ENCODE peak calls at places on chromosomes 6 and 20, in seven cellular contexts. One of them, this sample, is unnamed.

GRCh38 chr6:130307752-130308361 is 58.0 kb upstream of the TMEM200A start:
- DNase-seq in mesendoderm: no peak
- DNase-seq in mesenchymal stem cell: peak; percentile 67
- DNase-seq in IMR-90: peak; percentile 91
- DNase-seq in H1: no peak
- DNase-seq in H9: no peak
- DNase-seq in trophoblast cell: no peak
- DNase-seq in this sample: no peak

GRCh38 chr6:95572098-95572497 is 5.2 kb upstream of the MANEA start:
- DNase-seq in mesendoderm: no peak
- DNase-seq in mesenchymal stem cell: no peak
- DNase-seq in IMR-90: no peak
- DNase-seq in H1: no peak
- DNase-seq in H9: no peak
- DNase-seq in trophoblast cell: no peak
- DNase-seq in this sample: no peak

GRCh38 chr6:105077592-105078463 is 102.0 kb downstream of the POPDC3 start:
- DNase-seq in mesendoderm: peak; percentile 54
- DNase-seq in mesenchymal stem cell: peak; percentile 69
- DNase-seq in IMR-90: peak; percentile 64
- DNase-seq in H1: no peak
- DNase-seq in H9: no peak
- DNase-seq in trophoblast cell: peak; percentile 74
- DNase-seq in this sample: peak; percentile 39

GRCh38 chr20:64193058-64193457 is 28.8 kb downstream of the MYT1 start:
- DNase-seq in mesendoderm: no peak
- DNase-seq in mesenchymal stem cell: no peak
- DNase-seq in IMR-90: no peak
- DNase-seq in H1: no peak
- DNase-seq in H9: no peak
- DNase-seq in trophoblast cell: no peak
- DNase-seq in this sample: no peak

GRCh38 chr6:111418971-111419693 is 63.9 kb downstream of the REV3L start:
- DNase-seq in mesendoderm: peak; percentile 11
- DNase-seq in mesenchymal stem cell: peak; percentile 52
- DNase-seq in IMR-90: peak; percentile 80
- DNase-seq in H1: no peak
- DNase-seq in H9: no peak
- DNase-seq in trophoblast cell: no peak
- DNase-seq in this sample: no peak

GRCh38 chr6:132220800-132221199 is 180.5 kb downstream of the MOXD1 start:
- DNase-seq in mesendoderm: no peak
- DNase-seq in mesenchymal stem cell: no peak
- DNase-seq in IMR-90: no peak
- DNase-seq in H1: no peak
- DNase-seq in H9: no peak
- DNase-seq in trophoblast cell: no peak
- DNase-seq in this sample: no peak

GRCh38 chr6:106716966-106717365 is 87.6 kb downstream of the QRSL1 start:
- DNase-seq in mesendoderm: no peak
- DNase-seq in mesenchymal stem cell: no peak
- DNase-seq in IMR-90: no peak
- DNase-seq in H1: no peak
- DNase-seq in H9: no peak
- DNase-seq in trophoblast cell: no peak
- DNase-seq in this sample: no peak

GRCh38 chr6:41093729-41094128 is 21.0 kb downstream of the NFYA start:
- DNase-seq in mesendoderm: no peak
- DNase-seq in mesenchymal stem cell: peak; percentile 12
- DNase-seq in IMR-90: peak; percentile 41
- DNase-seq in H1: no peak
- DNase-seq in H9: no peak
- DNase-seq in trophoblast cell: peak; percentile 9
- DNase-seq in this sample: no peak

GRCh38 chr20:37564016-37564387 is 36.3 kb upstream of the BLCAP start:
- DNase-seq in mesendoderm: no peak
- DNase-seq in mesenchymal stem cell: no peak
- DNase-seq in IMR-90: no peak
- DNase-seq in H1: no peak
- DNase-seq in H9: no peak
- DNase-seq in trophoblast cell: no peak
- DNase-seq in this sample: no peak

GRCh38 chr6:150584065-150584464 is 15.6 kb upstream of the PLEKHG1 start:
- DNase-seq in mesendoderm: no peak
- DNase-seq in mesenchymal stem cell: no peak
- DNase-seq in IMR-90: no peak
- DNase-seq in H1: no peak
- DNase-seq in H9: no peak
- DNase-seq in trophoblast cell: no peak
- DNase-seq in this sample: no peak

GRCh38 chr20:40265872-40266533 is 423.0 kb downstream of the MAFB start:
- DNase-seq in mesendoderm: peak; percentile 52
- DNase-seq in mesenchymal stem cell: peak; percentile 28
- DNase-seq in IMR-90: no peak
- DNase-seq in H1: no peak
- DNase-seq in H9: no peak
- DNase-seq in trophoblast cell: peak; percentile 45
- DNase-seq in this sample: no peak

GRCh38 chr6:144266091-144266649 is 19.0 kb upstream of the UTRN start:
- DNase-seq in mesendoderm: peak; percentile 95
- DNase-seq in mesenchymal stem cell: peak; percentile 51
- DNase-seq in IMR-90: peak; percentile 76
- DNase-seq in H1: peak; percentile 66
- DNase-seq in H9: peak; percentile 64
- DNase-seq in trophoblast cell: peak; percentile 86
- DNase-seq in this sample: peak; percentile 48

GRCh38 chr6:45959534-45960195 is 56.0 kb downstream of the CLIC5 start:
- DNase-seq in mesendoderm: no peak
- DNase-seq in mesenchymal stem cell: peak; percentile 18
- DNase-seq in IMR-90: no peak
- DNase-seq in H1: no peak
- DNase-seq in H9: no peak
- DNase-seq in trophoblast cell: peak; percentile 50
- DNase-seq in this sample: no peak

GRCh38 chr6:112690497-112691202 is 343.5 kb downstream of the RFPL4B start:
- DNase-seq in mesendoderm: peak; percentile 13
- DNase-seq in mesenchymal stem cell: peak; percentile 79
- DNase-seq in IMR-90: peak; percentile 64
- DNase-seq in H1: no peak
- DNase-seq in H9: no peak
- DNase-seq in trophoblast cell: peak; percentile 22
- DNase-seq in this sample: no peak

GRCh38 chr6:157989541-157990289 is 8.1 kb downstream of the SYNJ2 start:
- DNase-seq in mesendoderm: no peak
- DNase-seq in mesenchymal stem cell: peak; percentile 33
- DNase-seq in IMR-90: peak; percentile 65
- DNase-seq in H1: no peak
- DNase-seq in H9: no peak
- DNase-seq in trophoblast cell: no peak
- DNase-seq in this sample: no peak

GRCh38 chr20:45041464-45042337 is 59.2 kb downstream of the KCNS1 start:
- DNase-seq in mesendoderm: peak; percentile 96
- DNase-seq in mesenchymal stem cell: peak; percentile 60
- DNase-seq in IMR-90: peak; percentile 65
- DNase-seq in H1: no peak
- DNase-seq in H9: peak; percentile 64
- DNase-seq in trophoblast cell: peak; percentile 92
- DNase-seq in this sample: no peak

GRCh38 chr6:105767541-105767940 is 318.6 kb upstream of the PRDM1 start:
- DNase-seq in mesendoderm: no peak
- DNase-seq in mesenchymal stem cell: no peak
- DNase-seq in IMR-90: no peak
- DNase-seq in H1: no peak
- DNase-seq in H9: no peak
- DNase-seq in trophoblast cell: no peak
- DNase-seq in this sample: no peak

GRCh38 chr6:33455051-33455450 is 675 bp downstream of the ZBTB9 start:
- DNase-seq in mesendoderm: peak; percentile 6
- DNase-seq in mesenchymal stem cell: no peak
- DNase-seq in IMR-90: no peak
- DNase-seq in H1: no peak
- DNase-seq in H9: no peak
- DNase-seq in trophoblast cell: no peak
- DNase-seq in this sample: no peak

GRCh38 chr6:56211724-56212123 is 35.7 kb downstream of the COL21A1 start:
- DNase-seq in mesendoderm: no peak
- DNase-seq in mesenchymal stem cell: no peak
- DNase-seq in IMR-90: no peak
- DNase-seq in H1: no peak
- DNase-seq in H9: no peak
- DNase-seq in trophoblast cell: no peak
- DNase-seq in this sample: no peak
- H2AK5ac ChIP-seq in mesendoderm: no peak overlapping the region
- H2AK5ac ChIP-seq in mesenchymal stem cell: no peak overlapping the region
- H2AK5ac ChIP-seq in IMR-90: no peak overlapping the region
- H2AK5ac ChIP-seq in H1: no peak overlapping the region
- H2AK5ac ChIP-seq in H9: no peak overlapping the region
- H2AK5ac ChIP-seq in trophoblast cell: no peak overlapping the region
- H2AK5ac ChIP-seq in this sample: no peak overlapping the region

GRCh38 chr20:53930651-53931504 is 139.5 kb downstream of the BCAS1 start:
- DNase-seq in mesendoderm: no peak
- DNase-seq in mesenchymal stem cell: no peak
- DNase-seq in IMR-90: peak; percentile 34
- DNase-seq in H1: no peak
- DNase-seq in H9: no peak
- DNase-seq in trophoblast cell: peak; percentile 21
- DNase-seq in this sample: no peak
- H2AK5ac ChIP-seq in mesendoderm: no peak overlapping the region
- H2AK5ac ChIP-seq in mesenchymal stem cell: no peak overlapping the region
- H2AK5ac ChIP-seq in IMR-90: peak overlapping the region; percentile 85
- H2AK5ac ChIP-seq in H1: no peak overlapping the region
- H2AK5ac ChIP-seq in H9: no peak overlapping the region
- H2AK5ac ChIP-seq in trophoblast cell: no peak overlapping the region
- H2AK5ac ChIP-seq in this sample: no peak overlapping the region

GRCh38 chr6:166405416-166405815 is 22.7 kb upstream of the MPC1 start:
- DNase-seq in mesendoderm: no peak
- DNase-seq in mesenchymal stem cell: no peak
- DNase-seq in IMR-90: no peak
- DNase-seq in H1: no peak
- DNase-seq in H9: no peak
- DNase-seq in trophoblast cell: no peak
- DNase-seq in this sample: no peak
- H2AK5ac ChIP-seq in mesendoderm: no peak overlapping the region
- H2AK5ac ChIP-seq in mesenchymal stem cell: no peak overlapping the region
- H2AK5ac ChIP-seq in IMR-90: no peak overlapping the region
- H2AK5ac ChIP-seq in H1: no peak overlapping the region
- H2AK5ac ChIP-seq in H9: no peak overlapping the region
- H2AK5ac ChIP-seq in trophoblast cell: no peak overlapping the region
- H2AK5ac ChIP-seq in this sample: peak overlapping the region; percentile 93

GRCh38 chr6:168338777-168339176 is 19.2 kb upstream of the DACT2 start:
- DNase-seq in mesendoderm: no peak
- DNase-seq in mesenchymal stem cell: no peak
- DNase-seq in IMR-90: no peak
- DNase-seq in H1: no peak
- DNase-seq in H9: no peak
- DNase-seq in trophoblast cell: no peak
- DNase-seq in this sample: no peak
- H2AK5ac ChIP-seq in mesendoderm: no peak overlapping the region
- H2AK5ac ChIP-seq in mesenchymal stem cell: no peak overlapping the region
- H2AK5ac ChIP-seq in IMR-90: no peak overlapping the region
- H2AK5ac ChIP-seq in H1: no peak overlapping the region
- H2AK5ac ChIP-seq in H9: no peak overlapping the region
- H2AK5ac ChIP-seq in trophoblast cell: no peak overlapping the region
- H2AK5ac ChIP-seq in this sample: no peak overlapping the region

GRCh38 chr6:43020847-43021246 is 576 bp upstream of the RRP36 start:
- DNase-seq in mesendoderm: peak; percentile 86
- DNase-seq in mesenchymal stem cell: peak; percentile 44
- DNase-seq in IMR-90: no peak
- DNase-seq in H1: peak; percentile 61
- DNase-seq in H9: peak; percentile 78
- DNase-seq in trophoblast cell: no peak
- DNase-seq in this sample: no peak
- H2AK5ac ChIP-seq in mesendoderm: no peak overlapping the region
- H2AK5ac ChIP-seq in mesenchymal stem cell: peak overlapping the region; percentile 86
- H2AK5ac ChIP-seq in IMR-90: peak overlapping the region; percentile 59
- H2AK5ac ChIP-seq in H1: no peak overlapping the region
- H2AK5ac ChIP-seq in H9: no peak overlapping the region
- H2AK5ac ChIP-seq in trophoblast cell: no peak overlapping the region
- H2AK5ac ChIP-seq in this sample: peak overlapping the region; percentile 20

GRCh38 chr20:8780926-8781325 is 288.0 kb upstream of the PLCB4 start:
- DNase-seq in mesendoderm: no peak
- DNase-seq in mesenchymal stem cell: no peak
- DNase-seq in IMR-90: no peak
- DNase-seq in H1: no peak
- DNase-seq in H9: no peak
- DNase-seq in trophoblast cell: no peak
- DNase-seq in this sample: no peak
- H2AK5ac ChIP-seq in mesendoderm: no peak overlapping the region
- H2AK5ac ChIP-seq in mesenchymal stem cell: no peak overlapping the region
- H2AK5ac ChIP-seq in IMR-90: no peak overlapping the region
- H2AK5ac ChIP-seq in H1: no peak overlapping the region
- H2AK5ac ChIP-seq in H9: no peak overlapping the region
- H2AK5ac ChIP-seq in trophoblast cell: no peak overlapping the region
- H2AK5ac ChIP-seq in this sample: no peak overlapping the region

GRCh38 chr6:71077655-71078054 is 120.8 kb upstream of the B3GAT2 start:
- DNase-seq in mesendoderm: no peak
- DNase-seq in mesenchymal stem cell: no peak
- DNase-seq in IMR-90: no peak
- DNase-seq in H1: no peak
- DNase-seq in H9: no peak
- DNase-seq in trophoblast cell: no peak
- DNase-seq in this sample: no peak
- H2AK5ac ChIP-seq in mesendoderm: no peak overlapping the region
- H2AK5ac ChIP-seq in mesenchymal stem cell: no peak overlapping the region
- H2AK5ac ChIP-seq in IMR-90: no peak overlapping the region
- H2AK5ac ChIP-seq in H1: no peak overlapping the region
- H2AK5ac ChIP-seq in H9: no peak overlapping the region
- H2AK5ac ChIP-seq in trophoblast cell: no peak overlapping the region
- H2AK5ac ChIP-seq in this sample: no peak overlapping the region

This sample was measured in neuronal stem cell.